ENCODE peak calls at places on chromosomes 4 and X, in four cellular contexts. L is K562, K is GM12878, H is SK-N-SH. W is an unnamed sample.

GRCh38 chr4:119550857-119551532 is 77.6 kb downstream of the PDE5A start:
- DNase-seq in H (no peak), L (no peak), K (no peak), W (no peak)

GRCh38 chr4:73868206-73869129 is 725 bp upstream of the CXCL1 start:
- DNase-seq in K (no peak), H (no peak), L (no peak), W (no peak)

GRCh38 chrX:131816551-131817136 is 206.5 kb upstream of the STK26 start:
- DNase-seq in L (no peak), K (peak; percentile 90), H (peak; percentile 51), W (no peak)

GRCh38 chrX:7654316-7654715 is 188.7 kb upstream of the VCX start:
- DNase-seq in K (no peak), L (no peak), H (no peak), W (no peak)

GRCh38 chrX:149456476-149457245 is 48.4 kb downstream of the IDS start:
- DNase-seq in L (no peak), H (no peak), K (no peak), W (no peak)

GRCh38 chr4:110361921-110362320 is 114.0 kb upstream of the ENPEP start:
- DNase-seq in L (no peak), H (no peak), K (no peak), W (no peak)

GRCh38 chrX:152165033-152165743 is 26.8 kb upstream of the MAGEA10 start:
- DNase-seq in H (no peak), K (no peak), L (peak; percentile 43), W (no peak)

GRCh38 chrX:153829799-153830631 is at the start of gene PDZD4:
- DNase-seq in L (peak; percentile 78), H (peak; percentile 74), K (no peak), W (no peak)

GRCh38 chrX:136806891-136807410 is 26.2 kb upstream of the ARHGEF6 start:
- DNase-seq in K (no peak), L (no peak), H (no peak), W (no peak)

GRCh38 chr4:145234086-145234694 is 53.8 kb upstream of the OTUD4 start:
- DNase-seq in K (peak; percentile 49), H (peak; percentile 65), L (peak; percentile 48), W (peak; percentile 61)

GRCh38 chr4:83093060-83093640 is 21.4 kb downstream of the PLAC8 start:
- DNase-seq in K (no peak), L (no peak), H (peak; percentile 21), W (no peak)

GRCh38 chr4:16931336-16931735 is 32.9 kb upstream of the LDB2 start:
- DNase-seq in L (no peak), K (no peak), H (no peak), W (no peak)

GRCh38 chrX:42694260-42694815 is 83.6 kb downstream of the PPP1R2C start:
- DNase-seq in H (no peak), K (no peak), L (no peak), W (no peak)

GRCh38 chrX:50988649-50989048 is 78.1 kb downstream of the BMP15 start:
- DNase-seq in H (peak; percentile 29), L (no peak), K (no peak), W (no peak)

GRCh38 chrX:49912086-49912485 is 10.3 kb upstream of the CLCN5 start:
- DNase-seq in K (no peak), L (no peak), H (no peak), W (peak; percentile 23)

GRCh38 chr4:122963222-122963621 is 40.8 kb upstream of the NUDT6 start:
- DNase-seq in L (no peak), K (no peak), H (no peak), W (no peak)

GRCh38 chr4:159430896-159431295 is 328.0 kb downstream of the RAPGEF2 start:
- DNase-seq in L (no peak), H (no peak), K (no peak), W (no peak)

GRCh38 chr4:123300625-123301024 is 96.0 kb upstream of the SPRY1 start:
- DNase-seq in L (no peak), K (no peak), H (no peak), W (no peak)

GRCh38 chrX:40694833-40695232 is 40.5 kb downstream of the MED14 start:
- DNase-seq in H (no peak), L (no peak), K (no peak), W (no peak)

GRCh38 chr4:99221980-99222379 is 2.9 kb upstream of the ADH6 start:
- DNase-seq in H (no peak), L (no peak), K (no peak), W (peak; percentile 70)

GRCh38 chr4:11428161-11428700 is 463 bp downstream of the HS3ST1 start:
- DNase-seq in L (no peak), K (no peak), H (no peak), W (no peak)

GRCh38 chrX:75107863-75108509 is 48.1 kb downstream of the ABCB7 start:
- DNase-seq in K (no peak), H (no peak), L (no peak), W (no peak)

GRCh38 chr4:74038161-74039064 is at the start of gene CXCL3:
- DNase-seq in H (peak; percentile 36), K (no peak), L (peak; percentile 82), W (no peak)

GRCh38 chrX:34300871-34301270 is 168.8 kb upstream of the FAM47A start:
- DNase-seq in H (peak; percentile 13), K (no peak), L (peak; percentile 22), W (peak; percentile 6)

GRCh38 chr4:10015140-10015753 is 6.0 kb downstream of the SLC2A9 start:
- DNase-seq in K (no peak), L (no peak), H (peak; percentile 61), W (no peak)

GRCh38 chrX:19670854-19671620 is 155.7 kb upstream of the MAP3K15 start:
- DNase-seq in H (peak; percentile 4), L (no peak), K (no peak), W (peak; percentile 79)

GRCh38 chrX:18676470-18676869 is 4.6 kb upstream of the RS1 start:
- DNase-seq in L (peak; percentile 45), K (no peak), H (peak; percentile 41), W (peak; percentile 46)

GRCh38 chr4:2047031-2047660 is 12.0 kb upstream of the NAT8L start:
- DNase-seq in L (no peak), H (peak; percentile 51), K (no peak), W (no peak)

GRCh38 chr4:126191536-126191935 is 876.8 kb downstream of the FAT4 start:
- DNase-seq in L (no peak), H (no peak), K (no peak), W (no peak)

GRCh38 chrX:13383907-13384306 is 64.1 kb upstream of the ATXN3L start:
- DNase-seq in H (no peak), L (no peak), K (peak; percentile 28), W (no peak)

GRCh38 chr4:156933633-156934258 is 37.9 kb downstream of the PDGFC start:
- DNase-seq in H (no peak), K (no peak), L (no peak), W (peak; percentile 58)

GRCh38 chrX:155819966-155820491 is 61.1 kb upstream of the VAMP7 start:
- DNase-seq in L (peak; percentile 44), H (peak; percentile 49), K (peak; percentile 11), W (peak; percentile 49)

GRCh38 chr4:94744830-94745229 is 12.9 kb upstream of the BMPR1B start:
- DNase-seq in K (no peak), L (no peak), H (no peak), W (no peak)

DNA sequence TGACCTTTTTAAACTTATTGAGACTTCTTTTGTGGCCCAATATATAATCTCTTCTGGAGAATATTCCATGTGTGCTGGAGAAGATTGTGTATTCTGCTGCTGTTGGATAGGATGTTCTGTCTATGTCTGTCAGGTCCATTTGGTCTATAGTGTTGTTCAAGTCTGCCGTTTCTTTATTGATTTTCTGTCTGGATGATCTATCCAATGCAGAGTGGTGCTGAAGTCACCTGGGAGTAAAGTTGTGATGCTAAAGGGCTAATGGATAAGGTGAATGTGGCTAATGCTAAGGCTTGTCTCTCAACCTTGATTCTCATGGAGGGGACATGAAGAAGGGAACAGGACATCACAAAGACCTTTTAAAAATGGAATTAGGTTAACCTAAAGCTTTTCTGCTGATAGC is 72.0 kb upstream of the AP1S2 start:
- DNase-seq in L (no peak), H (no peak), K (no peak), W (no peak)
- TF ChIP-seq REST in L (no peak), H (peak; percentile 46), K (peak; percentile 36), W (peak; percentile 77)

DNA sequence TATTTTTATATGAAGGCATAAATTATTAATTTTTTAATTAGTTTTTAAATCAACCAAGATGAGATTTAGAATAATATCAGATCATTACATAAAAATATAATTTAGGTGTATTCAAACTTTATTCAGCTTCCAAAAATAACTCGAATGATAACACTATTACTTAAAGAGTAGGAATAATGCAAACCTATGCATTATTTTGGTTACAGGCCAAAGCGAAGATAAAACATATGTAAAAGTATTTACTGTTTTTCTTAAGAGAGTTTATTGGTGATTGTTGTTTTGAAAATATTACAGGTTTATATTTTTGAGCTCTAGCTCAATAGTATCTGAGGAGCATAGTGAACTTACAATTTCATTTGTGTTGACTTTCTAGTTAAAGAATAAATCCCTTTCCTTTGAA is 346.7 kb downstream of the ARHGAP24 start:
- DNase-seq in K (no peak), L (no peak), H (no peak), W (no peak)
- TF ChIP-seq MXI1 in K (no peak), L (no peak), H (no peak), W (no peak)

DNA sequence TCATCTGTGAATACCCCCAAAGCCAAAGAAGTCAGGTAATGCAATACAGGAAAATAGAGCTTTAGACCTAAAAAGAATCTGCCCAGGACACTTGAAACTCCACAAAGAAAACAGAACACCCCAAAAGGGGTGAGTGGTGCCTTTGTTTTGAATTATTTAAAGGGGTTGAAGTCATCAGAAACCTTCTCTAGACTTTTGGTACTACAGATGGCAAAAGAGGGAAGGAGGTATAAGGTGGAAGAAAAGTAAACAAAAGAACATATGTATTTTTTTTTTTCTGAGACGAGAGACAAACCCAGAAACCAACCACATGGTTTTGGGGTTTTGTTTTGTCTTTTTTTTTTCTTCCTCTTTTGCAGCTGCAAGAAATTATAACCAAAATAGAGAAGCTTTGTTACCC is 1477.8 kb downstream of the C4orf33 start:
- DNase-seq in H (no peak), L (no peak), K (no peak), W (no peak)
- TF ChIP-seq REST in H (no peak), L (no peak), K (no peak), W (no peak)

GRCh38 chr4:187218705-187219245 is 495.1 kb upstream of the FAT1 start:
- DNase-seq in H (no peak), L (no peak), K (no peak), W (no peak)
- TF ChIP-seq MXI1 in H (no peak), L (no peak), K (no peak), W (no peak)

GRCh38 chr4:77036206-77036605 is 39.6 kb downstream of the CCNI start:
- DNase-seq in L (no peak), H (no peak), K (no peak), W (no peak)

GRCh38 chr4:77028241-77028640 is 47.5 kb downstream of the CCNI start:
- DNase-seq in H (no peak), K (no peak), L (no peak), W (no peak)

GRCh38 chr4:77035153-77035552 is 40.6 kb downstream of the CCNI start:
- DNase-seq in L (no peak), K (no peak), H (no peak), W (no peak)

GRCh38 chr4:77026322-77026704 is 49.5 kb downstream of the CCNI start:
- DNase-seq in H (no peak), K (no peak), L (no peak), W (peak; percentile 7)

GRCh38 chr4:77031544-77031943 is 44.2 kb downstream of the CCNI start:
- DNase-seq in K (no peak), H (no peak), L (no peak), W (no peak)
- TF ChIP-seq REST in K (no peak), H (no peak), L (no peak), W (no peak)